ENCODE peak calls at places on chromosomes 12 and 14, in nine cellular contexts. B is AG09319; F is left ventricle myocardium inferior; A is T-helper 2 cell; G is foreskin melanocyte; Z is COR-L47; N is stimulated activated CD8-positive, alpha-beta memory T cell treated with anti-CD3 and anti-CD28 coated beads, Interleukin-12 subunit alpha, Interleukin-12 subunit beta, amount 100 ng/mL, for 4 hours; Q is Ammon's horn; T is GM03348. L is an unnamed sample.

GRCh38 chr14:94543450-94544123 is 17.7 kb upstream of the SERPINA4 start:
- DNase-seq in B (no peak), F (no peak), A (no peak), G (no peak), Z (no peak), N (no peak), Q (no peak), T (no peak), L (no peak)

GRCh38 chr12:16857456-16857923 is 251.5 kb upstream of the LMO3 start:
- DNase-seq in B (no peak), F (no peak), A (no peak), G (no peak), Z (no peak), N (no peak), Q (no peak), T (no peak), L (no peak)

GRCh38 chr14:94043111-94043755 is 17.1 kb downstream of the OTUB2 start:
- DNase-seq in B (no peak), F (no peak), A (no peak), G (no peak), Z (no peak), N (no peak), Q (no peak), T (no peak), L (no peak)

GRCh38 chr12:62581288-62582064 is 114.8 kb downstream of the MON2 start:
- DNase-seq in B (peak), F (peak), A (no peak), G (peak), Z (peak), N (no peak), Q (peak), T (peak), L (peak)

GRCh38 chr12:88559772-88560171 is 20.5 kb downstream of the KITLG start:
- DNase-seq in B (no peak), F (no peak), A (no peak), G (no peak), Z (no peak), N (no peak), Q (no peak), T (no peak), L (no peak)

GRCh38 chr12:120971299-120972180 is 6.8 kb upstream of the HNF1A start:
- DNase-seq in B (peak), F (no peak), A (no peak), G (peak), Z (peak), N (no peak), Q (peak), T (peak), L (peak)

GRCh38 chr14:103336191-103336590 is 2.2 kb downstream of the EIF5 start:
- DNase-seq in B (no peak), F (no peak), A (no peak), G (no peak), Z (no peak), N (no peak), Q (no peak), T (no peak), L (no peak)

GRCh38 chr12:43444940-43445564 is 107.0 kb downstream of the ADAMTS20 start:
- DNase-seq in B (peak), F (no peak), A (peak), G (peak), Z (peak), N (no peak), Q (peak), T (peak), L (peak)

GRCh38 chr12:106141452-106141851 is 2.7 kb upstream of the NUAK1 start:
- DNase-seq in B (no peak), F (no peak), A (no peak), G (no peak), Z (no peak), N (no peak), Q (no peak), T (peak), L (no peak)

GRCh38 chr14:94120667-94121335 is 8.6 kb downstream of the IFI27L2 start:
- DNase-seq in B (no peak), F (no peak), A (no peak), G (peak), Z (no peak), N (no peak), Q (no peak), T (no peak), L (peak)

GRCh38 chr12:118727196-118727595 is 254.1 kb upstream of the SRRM4 start:
- DNase-seq in B (no peak), F (no peak), A (no peak), G (no peak), Z (no peak), N (no peak), Q (no peak), T (no peak), L (no peak)

GRCh38 chr12:2960432-2960956 is 1.3 kb downstream of the TEAD4 start:
- DNase-seq in B (no peak), F (no peak), A (no peak), G (no peak), Z (no peak), N (no peak), Q (no peak), T (peak), L (peak)

GRCh38 chr14:105582639-105583038 is 56.3 kb downstream of the TMEM121 start:
- DNase-seq in B (no peak), F (no peak), A (no peak), G (no peak), Z (no peak), N (no peak), Q (peak), T (no peak), L (no peak)

GRCh38 chr12:131642101-131642540 is 68.8 kb upstream of the SFSWAP start:
- DNase-seq in B (no peak), F (no peak), A (no peak), G (no peak), Z (no peak), N (no peak), Q (no peak), T (peak), L (no peak)

GRCh38 chr14:35220920-35221319 is 71.3 kb upstream of the PSMA6 start:
- DNase-seq in B (no peak), F (no peak), A (no peak), G (no peak), Z (no peak), N (no peak), Q (no peak), T (no peak), L (no peak)

GRCh38 chr12:49527361-49528130 is 11.3 kb upstream of the KCNH3 start:
- DNase-seq in B (no peak), F (no peak), A (no peak), G (no peak), Z (no peak), N (no peak), Q (no peak), T (no peak), L (no peak)

GRCh38 chr12:851343-851742 is 98.2 kb downstream of the RAD52 start:
- DNase-seq in B (no peak), F (no peak), A (no peak), G (no peak), Z (no peak), N (no peak), Q (no peak), T (peak), L (peak)

GRCh38 chr14:90154110-90154509 is 92.3 kb downstream of the KCNK13 start:
- DNase-seq in B (no peak), F (no peak), A (no peak), G (no peak), Z (no peak), N (no peak), Q (no peak), T (no peak), L (no peak)

GRCh38 chr14:74608959-74609611 is 3.0 kb downstream of the LTBP2 start:
- DNase-seq in B (peak), F (peak), A (peak), G (peak), Z (peak), N (peak), Q (peak), T (peak), L (peak)

GRCh38 chr12:48350249-48351021 is at the start of gene ZNF641:
- DNase-seq in B (peak), F (peak), A (peak), G (peak), Z (peak), N (peak), Q (peak), T (peak), L (peak)

GRCh38 chr12:1848146-1848545 is 27.8 kb downstream of the LRTM2 start:
- DNase-seq in B (no peak), F (no peak), A (no peak), G (no peak), Z (no peak), N (no peak), Q (no peak), T (no peak), L (no peak)

GRCh38 chr12:41683023-41683422 is 461.7 kb downstream of the GXYLT1 start:
- DNase-seq in B (no peak), F (no peak), A (no peak), G (no peak), Z (no peak), N (no peak), Q (no peak), T (no peak), L (no peak)

GRCh38 chr14:23008836-23009235 is 1.1 kb downstream of the C14orf93 start:
- DNase-seq in B (no peak), F (no peak), A (no peak), G (no peak), Z (peak), N (no peak), Q (no peak), T (no peak), L (no peak)

GRCh38 chr14:20489093-20489994 is 16.0 kb upstream of the RNASE10 start:
- DNase-seq in B (no peak), F (no peak), A (no peak), G (no peak), Z (no peak), N (no peak), Q (no peak), T (peak), L (peak)

GRCh38 chr14:104882325-104882973 is 17.4 kb downstream of the CEP170B start:
- DNase-seq in B (no peak), F (peak), A (no peak), G (no peak), Z (peak), N (no peak), Q (no peak), T (no peak), L (no peak)

GRCh38 chr12:23484238-23484637 is 465.2 kb downstream of the SOX5 start:
- DNase-seq in B (no peak), F (no peak), A (no peak), G (no peak), Z (no peak), N (no peak), Q (no peak), T (no peak), L (no peak)

GRCh38 chr14:32980887-32981501 is 42.3 kb downstream of the NPAS3 start:
- DNase-seq in B (no peak), F (no peak), A (no peak), G (no peak), Z (no peak), N (no peak), Q (no peak), T (no peak), L (no peak)

GRCh38 chr14:30277268-30277667 is 281.7 kb upstream of the G2E3 start:
- DNase-seq in B (no peak), F (no peak), A (no peak), G (no peak), Z (no peak), N (no peak), Q (no peak), T (no peak), L (no peak)

GRCh38 chr12:11580125-11580751 is 69.2 kb upstream of the ETV6 start:
- DNase-seq in B (peak), F (no peak), A (no peak), G (peak), Z (no peak), N (no peak), Q (peak), T (peak), L (peak)

GRCh38 chr12:74847169-74847568 is 309.5 kb downstream of the ATXN7L3B start:
- DNase-seq in B (no peak), F (no peak), A (no peak), G (no peak), Z (no peak), N (no peak), Q (no peak), T (no peak), L (no peak)

GRCh38 chr14:101019974-101020710 is 116.6 kb upstream of the RTL1 start:
- DNase-seq in B (no peak), F (peak), A (no peak), G (no peak), Z (no peak), N (no peak), Q (no peak), T (no peak), L (no peak)

GRCh38 chr12:72271401-72271740 is 799 bp upstream of the TRHDE start:
- DNase-seq in B (no peak), F (no peak), A (no peak), G (no peak), Z (peak), N (no peak), Q (peak), T (peak), L (peak)

GRCh38 chr12:125564753-125565152 is 499.5 kb downstream of the AACS start:
- DNase-seq in B (no peak), F (no peak), A (no peak), G (no peak), Z (no peak), N (no peak), Q (peak), T (no peak), L (no peak)

GRCh38 chr14:104601786-104602185 is 2.8 kb downstream of the TMEM179 start:
- DNase-seq in B (no peak), F (no peak), A (no peak), G (no peak), Z (peak), N (no peak), Q (no peak), T (no peak), L (peak)

GRCh38 chr12:124718458-124718857 is 145.2 kb downstream of the SCARB1 start:
- DNase-seq in B (no peak), F (no peak), A (no peak), G (no peak), Z (no peak), N (no peak), Q (no peak), T (no peak), L (no peak)

L was measured in EL.